ENCODE peak calls at places on chromosomes 11 and 22, in four cellular contexts. D is neural crest cell, G is sigmoid colon, J is ELF-1. U is an unnamed sample.

GRCh38 chr11:2507945-2508749 is 63.3 kb downstream of the KCNQ1 start:
- DNase-seq in G (peak), D (no peak), J (no peak), U (no peak)

GRCh38 chr11:117076941-117077659 is 21.1 kb downstream of the SIK3 start:
- DNase-seq in J (no peak), D (no peak), G (no peak), U (peak)

GRCh38 chr22:46612341-46612903 is 7.8 kb upstream of the GRAMD4 start:
- DNase-seq in G (no peak), J (no peak), D (no peak), U (no peak)

GRCh38 chr22:41906822-41907221 is 8.1 kb downstream of the SHISA8 start:
- DNase-seq in G (no peak), J (no peak), D (no peak), U (no peak)

GRCh38 chr22:37212174-37212906 is at the start of gene SSTR3:
- DNase-seq in D (peak), J (peak), G (peak), U (peak)

GRCh38 chr11:10858505-10859360 is 880 bp upstream of the ZBED5 start:
- DNase-seq in D (peak), J (peak), G (peak), U (peak)

GRCh38 chr11:102154806-102155205 is 44.6 kb downstream of the YAP1 start:
- DNase-seq in J (no peak), G (no peak), D (no peak), U (peak)

GRCh38 chr11:28476053-28476452 is 367.9 kb downstream of the METTL15 start:
- DNase-seq in J (no peak), D (no peak), G (no peak), U (no peak)

GRCh38 chr11:66568124-66568916 is at the start of gene CTSF:
- DNase-seq in J (peak), G (peak), D (no peak), U (peak)